ENCODE peak calls at places on chromosomes 6 and 20, in four cellular contexts. K is RWPE2, P is pancreas, N is heart right ventricle. G is an unnamed sample.

GRCh38 chr20:35866446-35867202 is 87.7 kb downstream of the SCAND1 start:
- DNase-seq in N (no peak), P (no peak), K (no peak), G (no peak)

GRCh38 chr6:142118926-142119325 is 13.8 kb upstream of the GJE1 start:
- DNase-seq in N (no peak), P (no peak), K (no peak), G (no peak)

GRCh38 chr6:110980648-110981047 is 1.2 kb upstream of the RPF2 start:
- DNase-seq in N (no peak), P (no peak), K (no peak), G (no peak)

GRCh38 chr6:119119989-119120388 is 41.5 kb upstream of the FAM184A start:
- DNase-seq in N (no peak), P (no peak), K (no peak), G (no peak)

GRCh38 chr6:55445648-55446204 is 118.5 kb downstream of the GFRAL start:
- DNase-seq in K (no peak), P (no peak), N (no peak), G (peak; percentile 4)

GRCh38 chr6:57029213-57029612 is 17.3 kb upstream of the KIAA1586 start:
- DNase-seq in N (no peak), K (no peak), P (no peak), G (no peak)

GRCh38 chr20:38479596-38479995 is 7.0 kb downstream of the RALGAPB start:
- DNase-seq in K (no peak), N (no peak), P (no peak), G (no peak)

GRCh38 chr6:6057442-6058053 is 50.8 kb upstream of the NRN1 start:
- DNase-seq in K (no peak), N (no peak), P (no peak), G (peak; percentile 27)

GRCh38 chr6:145705561-145705960 is 29.8 kb downstream of the EPM2A start:
- DNase-seq in K (no peak), N (no peak), P (no peak), G (no peak)

GRCh38 chr6:142045380-142046270 is 87.1 kb upstream of the GJE1 start:
- DNase-seq in P (no peak), K (no peak), N (no peak), G (no peak)

GRCh38 chr6:154914288-154914687 is 80.8 kb upstream of the TIAM2 start:
- DNase-seq in K (no peak), N (no peak), P (no peak), G (no peak)

DNA sequence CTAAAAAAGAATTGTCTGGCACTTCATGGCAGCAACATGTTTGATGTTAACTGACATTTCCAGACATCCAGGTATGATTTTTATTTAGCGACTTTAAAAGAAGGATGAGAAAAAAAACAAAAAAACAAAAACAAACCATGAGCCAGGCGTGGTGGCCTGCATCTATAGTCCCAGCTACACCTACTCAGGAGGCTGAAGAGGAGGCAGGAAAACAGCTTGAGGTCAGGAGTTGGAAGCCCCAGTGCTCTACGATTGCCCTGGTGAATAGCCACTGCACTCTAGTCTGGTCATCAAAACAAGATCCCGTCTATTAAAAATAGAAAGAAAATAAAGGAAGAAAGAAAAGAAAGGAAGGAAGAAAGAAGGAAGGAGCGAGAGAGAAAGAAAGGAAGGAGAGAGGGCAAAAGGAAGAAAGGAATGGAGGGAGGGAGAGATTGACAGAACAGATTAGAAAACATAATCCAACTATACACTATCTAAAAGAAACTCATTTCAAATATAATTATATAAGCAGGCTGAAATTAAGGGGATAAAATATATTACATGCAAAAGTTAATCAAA is 141.6 kb downstream of the TRIM27 start:
- DNase-seq in K (no peak), N (no peak), P (no peak), G (no peak)
- H3K27me3 ChIP-seq in K (peaks cover 98% of the 10 kb centered on the region), N (peaks cover 100% of the 10 kb centered on the region), P (peaks cover 8% of the 10 kb centered on the region), G (peaks cover 70% of the 10 kb centered on the region)

DNA sequence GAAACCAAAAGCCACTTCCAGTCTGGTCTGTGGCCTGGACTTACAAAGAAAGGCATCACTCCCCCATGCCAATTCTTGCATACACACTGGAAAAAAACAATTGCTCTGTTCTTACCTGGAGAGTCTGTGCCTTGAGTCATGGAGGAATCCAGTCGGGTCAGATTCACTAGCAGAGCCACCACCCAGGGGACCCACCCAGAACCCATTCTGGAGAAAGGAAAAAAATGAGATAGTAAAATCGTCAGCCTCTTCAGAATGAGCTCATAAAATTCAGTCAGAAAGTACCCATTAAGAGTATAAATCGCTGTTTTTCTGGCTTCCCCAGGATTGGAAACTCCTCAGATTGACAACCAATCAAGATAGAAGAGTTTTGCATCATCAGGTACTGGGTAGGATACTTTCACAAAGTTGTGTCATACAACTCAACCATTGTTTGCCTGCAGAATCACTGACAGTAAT is at the start of gene HLA-DOB:
- DNase-seq in P (no peak), N (no peak), K (no peak), G (no peak)
- H3K4me3 ChIP-seq in P (no peak within 1 kb of the TSS), N (no peak within 1 kb of the TSS), K (no peak within 1 kb of the TSS), G (no peak within 1 kb of the TSS)

GRCh38 chr20:438581-439469 is 23.5 kb downstream of the TBC1D20 start:
- DNase-seq in K (peak; percentile 38), P (peak; percentile 35), N (peak; percentile 35), G (no peak)

GRCh38 chr20:435558-435957 is 26.8 kb downstream of the TBC1D20 start:
- DNase-seq in P (peak; percentile 13), N (no peak), K (no peak), G (no peak)

GRCh38 chr20:440148-440547 is 22.2 kb downstream of the TBC1D20 start:
- DNase-seq in K (no peak), N (no peak), P (no peak), G (no peak)

GRCh38 chr20:436476-436875 is 25.9 kb downstream of the TBC1D20 start:
- DNase-seq in N (no peak), K (no peak), P (peak; percentile 22), G (no peak)

GRCh38 chr20:437787-438486 is 24.4 kb downstream of the TBC1D20 start:
- DNase-seq in N (no peak), P (peak; percentile 28), K (no peak), G (no peak)
- H3K36me3 ChIP-seq in N (peaks cover 92% of the 10 kb centered on the region), P (peaks cover 30% of the 10 kb centered on the region), K (peaks cover 83% of the 10 kb centered on the region), G (peaks cover 4% of the 10 kb centered on the region)

GRCh38 chr20:48564997-48565396 is 262.8 kb downstream of the PREX1 start:
- DNase-seq in N (no peak), K (no peak), P (no peak), G (no peak)
- H3K27me3 ChIP-seq in N (peaks cover 18% of the 10 kb centered on the region), K (peaks cover 4% of the 10 kb centered on the region), P (no peaks in the 10 kb centered on the region), G (no peaks in the 10 kb centered on the region)

GRCh38 chr6:106360989-106361430 is 493 bp downstream of the CRYBG1 start:
- DNase-seq in N (peak; percentile 11), K (peak; percentile 62), P (no peak), G (peak; percentile 7)
- H3K4me3 ChIP-seq in N (peak overlapping the region; percentile 52), K (peak overlapping the region; percentile 84), P (peak overlapping the region; percentile 53), G (peak overlapping the region; percentile 55)

GRCh38 chr6:157210954-157211353 is 112.4 kb downstream of the TMEM242 start:
- DNase-seq in N (no peak), K (no peak), P (no peak), G (no peak)
- H3K36me3 ChIP-seq in N (peaks cover 45% of the 10 kb centered on the region), K (no peaks in the 10 kb centered on the region), P (peaks cover 8% of the 10 kb centered on the region), G (peaks cover 3% of the 10 kb centered on the region)

GRCh38 chr20:61852268-61853072 is 213.2 kb downstream of the TAF4 start:
- DNase-seq in N (no peak), P (no peak), K (no peak), G (no peak)
- H3K27me3 ChIP-seq in N (peaks cover 32% of the 10 kb centered on the region), P (no peaks in the 10 kb centered on the region), K (no peaks in the 10 kb centered on the region), G (no peaks in the 10 kb centered on the region)

DNA sequence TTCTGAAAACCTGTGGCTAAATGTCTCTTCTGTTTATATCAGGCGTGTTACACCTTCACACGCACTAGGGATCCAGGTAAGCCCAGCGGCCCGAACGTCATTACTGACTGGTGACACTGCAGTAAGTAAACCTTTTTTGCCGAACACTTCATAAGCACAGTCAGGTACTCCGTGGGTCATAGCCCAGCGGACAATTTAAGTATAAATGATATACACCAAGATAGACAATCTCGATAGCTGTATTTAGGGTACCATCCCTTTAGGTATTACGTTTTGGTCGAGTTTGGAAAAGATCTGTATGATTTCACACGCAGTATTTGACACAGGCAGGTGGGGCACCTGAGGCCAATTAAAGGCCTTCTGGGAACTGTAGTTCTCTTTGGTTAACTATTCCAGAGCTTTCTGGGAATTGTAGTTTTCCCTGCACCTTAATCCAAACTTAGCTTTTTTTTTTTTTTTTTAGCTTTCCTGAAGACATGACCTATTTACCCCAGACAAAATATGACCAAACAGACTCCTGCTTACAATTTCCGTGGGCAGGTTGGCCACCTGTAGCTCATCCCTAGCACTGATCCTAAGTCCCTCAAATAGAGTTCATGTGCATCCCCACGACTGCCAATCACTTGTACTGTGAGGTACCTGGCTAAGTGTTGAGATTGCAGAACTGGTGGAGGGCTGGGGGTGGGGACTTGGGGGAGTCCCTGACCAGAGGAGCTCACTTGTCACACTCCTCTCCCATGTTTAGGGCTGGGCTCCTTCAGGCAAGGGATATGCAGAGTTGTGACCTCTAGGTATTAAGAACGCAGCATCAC is 908 bp upstream of the EHMT2 start:
- DNase-seq in P (no peak), K (no peak), N (no peak), G (no peak)
- H3K4me3 ChIP-seq in P (peak overlapping the region; percentile 92), K (peak overlapping the region; percentile 67), N (peak overlapping the region; percentile 88), G (peak overlapping the region; percentile 87)

G was measured in iPS DF 6.9.